ENCODE peak calls at places on chromosomes 5 and 9, in nine cellular contexts. F, G, C, D, A, B, W, Y and T are unnamed samples.

GRCh38 chr5:50889790-50890189 is 223.4 kb downstream of the PARP8 start:
- DNase-seq in B (peak; percentile 87), D (no peak), W (no peak), F (no peak), C (no peak), Y (no peak), G (no peak), A (no peak), T (no peak)

GRCh38 chr9:113775714-113776113 is 100.4 kb upstream of the ZNF618 start:
- DNase-seq in Y (no peak), G (no peak), D (no peak), W (no peak), C (no peak), B (no peak), F (no peak), A (no peak), T (peak; percentile 30)

GRCh38 chr9:21558627-21559401 is 76.7 kb upstream of the IFNE start:
- DNase-seq in Y (no peak), B (no peak), D (no peak), A (peak; percentile 4), C (no peak), F (no peak), G (no peak), W (no peak), T (no peak)

GRCh38 chr9:12625844-12626243 is 67.3 kb upstream of the TYRP1 start:
- DNase-seq in D (no peak), A (no peak), B (no peak), W (no peak), Y (no peak), C (no peak), G (no peak), F (no peak), T (no peak)

GRCh38 chr9:121649476-121650219 is 1.8 kb upstream of the DAB2IP start:
- DNase-seq in G (no peak), B (no peak), F (no peak), A (no peak), C (no peak), Y (no peak), D (no peak), W (no peak), T (no peak)

GRCh38 chr9:111876179-111876578 is 20.4 kb upstream of the UGCG start:
- DNase-seq in G (no peak), A (no peak), C (no peak), Y (no peak), D (no peak), F (no peak), B (no peak), W (no peak), T (no peak)

GRCh38 chr9:77651203-77651602 is 3.1 kb upstream of the GNA14 start:
- DNase-seq in D (no peak), Y (no peak), F (no peak), B (no peak), C (no peak), A (no peak), W (no peak), G (no peak), T (no peak)

GRCh38 chr5:7805379-7805778 is 45.6 kb downstream of the CFAP90 start:
- DNase-seq in B (no peak), G (no peak), W (no peak), A (no peak), Y (peak; percentile 15), F (no peak), C (no peak), D (no peak), T (no peak)

GRCh38 chr5:10324519-10325370 is 17.0 kb upstream of the CMBL start:
- DNase-seq in F (no peak), D (no peak), G (no peak), B (no peak), A (no peak), C (no peak), Y (no peak), W (no peak), T (no peak)

GRCh38 chr5:150622157-150622556 is 18.3 kb upstream of the SYNPO start:
- DNase-seq in D (no peak), G (no peak), A (no peak), W (no peak), B (no peak), F (no peak), C (no peak), Y (no peak), T (peak; percentile 58)

GRCh38 chr5:3392306-3392939 is 203.2 kb upstream of the IRX1 start:
- DNase-seq in C (no peak), Y (no peak), G (no peak), A (no peak), F (no peak), D (no peak), W (no peak), B (no peak), T (no peak)

GRCh38 chr9:4666042-4666699 is at the start of gene SPATA6L:
- DNase-seq in A (peak; percentile 80), Y (peak; percentile 29), F (no peak), G (peak; percentile 10), C (peak; percentile 38), D (no peak), B (no peak), W (peak; percentile 43), T (no peak)

GRCh38 chr9:14031015-14031414 is 282.9 kb downstream of the NFIB start:
- DNase-seq in A (no peak), D (no peak), Y (no peak), B (no peak), F (no peak), G (no peak), W (no peak), C (no peak), T (no peak)

GRCh38 chr5:57499262-57500050 is 16.8 kb upstream of the ACTBL2 start:
- DNase-seq in A (peak; percentile 82), D (no peak), F (no peak), W (no peak), Y (peak; percentile 2), C (no peak), B (peak; percentile 74), G (peak; percentile 63), T (peak; percentile 68)

GRCh38 chr9:137454506-137455360 is 4.4 kb downstream of the NSMF start:
- DNase-seq in C (no peak), G (no peak), B (no peak), D (no peak), A (peak; percentile 7), W (no peak), Y (no peak), F (no peak), T (no peak)

GRCh38 chr5:29750453-29750852 is 1443.0 kb upstream of the CDH6 start:
- DNase-seq in Y (no peak), C (no peak), F (no peak), D (no peak), B (peak; percentile 83), W (no peak), A (no peak), G (no peak), T (no peak)

GRCh38 chr5:72634444-72634843 is 127.2 kb upstream of the ZNF366 start:
- DNase-seq in Y (no peak), A (no peak), D (no peak), C (no peak), B (no peak), F (no peak), W (no peak), G (peak; percentile 52), T (no peak)

GRCh38 chr5:170263906-170264305 is 31.1 kb downstream of the C5orf58 start:
- DNase-seq in Y (no peak), F (no peak), B (no peak), D (no peak), G (no peak), A (no peak), W (no peak), C (no peak), T (no peak)